ENCODE peak calls at places on chromosomes 11 and 22, in four cellular contexts. X is HepG2, Z is GM12878, V is K562. N is an unnamed sample.

GRCh38 chr11:77776455-77776854 is 44.1 kb downstream of the RSF1 start:
- DNase-seq in X (peak; percentile 29), Z (no peak), V (no peak), N (no peak)

GRCh38 chr11:76152741-76153608 is 53.3 kb downstream of the WNT11 start:
- DNase-seq in X (no peak), Z (peak; percentile 53), V (no peak), N (no peak)

GRCh38 chr11:67114275-67114896 is 4.7 kb upstream of the KDM2A start:
- DNase-seq in X (no peak), Z (no peak), V (no peak), N (no peak)

GRCh38 chr11:108873938-108874337 is 209.1 kb downstream of the DDX10 start:
- DNase-seq in X (no peak), Z (no peak), V (no peak), N (no peak)

GRCh38 chr11:75320643-75321042 is 30.8 kb downstream of the ARRB1 start:
- DNase-seq in X (no peak), Z (no peak), V (no peak), N (no peak)

GRCh38 chr11:71130106-71130505 is 122.3 kb downstream of the SHANK2 start:
- DNase-seq in X (no peak), Z (no peak), V (no peak), N (no peak)

GRCh38 chr22:48944756-48945620 is 882.7 kb downstream of the BRD1 start:
- DNase-seq in X (no peak), Z (no peak), V (no peak), N (peak; percentile 42)

GRCh38 chr11:6817668-6818067 is 18.2 kb upstream of the OR6A2 start:
- DNase-seq in X (no peak), Z (no peak), V (no peak), N (peak; percentile 66)

GRCh38 chr11:19365743-19366410 is 125.1 kb upstream of the E2F8 start:
- DNase-seq in X (no peak), Z (no peak), V (no peak), N (no peak)

GRCh38 chr11:19370100-19370861 is 129.5 kb upstream of the E2F8 start:
- DNase-seq in X (no peak), Z (no peak), V (no peak), N (no peak)

GRCh38 chr11:19368726-19369364 is 128.1 kb upstream of the E2F8 start:
- DNase-seq in X (no peak), Z (no peak), V (no peak), N (no peak)

GRCh38 chr11:19372381-19372780 is 131.6 kb upstream of the E2F8 start:
- DNase-seq in X (no peak), Z (no peak), V (no peak), N (no peak)

DNA sequence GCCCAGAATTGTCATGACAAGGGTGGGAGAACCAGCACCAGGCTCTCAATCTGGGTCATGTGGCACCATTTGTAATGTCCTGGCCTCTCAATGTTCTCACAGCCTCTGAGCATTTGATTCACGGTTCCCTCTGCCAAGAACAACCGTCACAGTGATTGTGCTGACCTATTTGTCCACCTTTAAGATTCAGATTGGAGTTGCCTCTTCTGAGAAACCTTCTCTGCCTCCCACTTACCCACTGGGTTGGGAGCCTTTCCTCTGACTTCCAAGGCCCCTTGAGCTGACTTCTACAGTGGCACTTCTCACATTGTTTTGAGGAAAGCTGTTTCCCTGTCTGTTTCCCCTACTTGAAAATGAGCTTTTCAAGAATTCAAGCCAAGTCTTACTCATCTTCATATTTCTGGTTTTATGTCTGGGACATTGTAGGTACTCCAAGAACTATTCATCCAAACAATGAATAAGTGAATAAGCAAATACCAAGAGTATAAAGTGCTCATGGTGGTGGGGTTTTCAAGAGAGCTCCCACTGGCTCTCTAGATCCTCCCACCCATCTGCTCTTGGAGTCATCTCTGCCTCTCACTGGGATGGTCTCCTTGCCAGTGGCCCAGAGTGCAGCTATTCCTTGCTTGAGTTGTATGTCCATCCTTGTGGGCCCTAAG is 126.4 kb upstream of the E2F8 start:
- DNase-seq in X (no peak), Z (no peak), V (no peak), N (no peak)
- TF ChIP-seq HDAC6 in X (no peak), Z (no peak), V (no peak), N (no peak)

GRCh38 chr22:25845985-25846745 is 104.2 kb downstream of the MYO18B start:
- DNase-seq in X (no peak), Z (no peak), V (no peak), N (peak; percentile 35)
- TF ChIP-seq HDAC6 in X (no peak), Z (no peak), V (no peak), N (no peak)

GRCh38 chr11:98107736-98108135 is 913.0 kb upstream of the CNTN5 start:
- DNase-seq in X (no peak), Z (no peak), V (no peak), N (no peak)
- TF ChIP-seq HDAC6 in X (no peak), Z (no peak), V (no peak), N (no peak)

GRCh38 chr11:15883349-15883961 is 472.9 kb downstream of the SOX6 start:
- DNase-seq in X (no peak), Z (no peak), V (no peak), N (no peak)
- TF ChIP-seq HDAC6 in X (no peak), Z (no peak), V (no peak), N (no peak)

GRCh38 chr22:42716649-42717127 is 4.0 kb downstream of the A4GALT start:
- DNase-seq in X (no peak), Z (peak; percentile 68), V (no peak), N (no peak)
- TF ChIP-seq HDAC6 in X (no peak), Z (no peak), V (no peak), N (no peak)

GRCh38 chr22:26893034-26893710 is 235.8 kb downstream of the MIAT start:
- DNase-seq in X (no peak), Z (no peak), V (no peak), N (no peak)

GRCh38 chr22:26894766-26895485 is 237.5 kb downstream of the MIAT start:
- DNase-seq in X (peak; percentile 37), Z (no peak), V (no peak), N (no peak)

GRCh38 chr22:26892401-26893033 is 235.1 kb downstream of the MIAT start:
- DNase-seq in X (no peak), Z (no peak), V (no peak), N (peak; percentile 42)

GRCh38 chr22:26894362-26894761 is 237.0 kb downstream of the MIAT start:
- DNase-seq in X (no peak), Z (no peak), V (no peak), N (no peak)

DNA sequence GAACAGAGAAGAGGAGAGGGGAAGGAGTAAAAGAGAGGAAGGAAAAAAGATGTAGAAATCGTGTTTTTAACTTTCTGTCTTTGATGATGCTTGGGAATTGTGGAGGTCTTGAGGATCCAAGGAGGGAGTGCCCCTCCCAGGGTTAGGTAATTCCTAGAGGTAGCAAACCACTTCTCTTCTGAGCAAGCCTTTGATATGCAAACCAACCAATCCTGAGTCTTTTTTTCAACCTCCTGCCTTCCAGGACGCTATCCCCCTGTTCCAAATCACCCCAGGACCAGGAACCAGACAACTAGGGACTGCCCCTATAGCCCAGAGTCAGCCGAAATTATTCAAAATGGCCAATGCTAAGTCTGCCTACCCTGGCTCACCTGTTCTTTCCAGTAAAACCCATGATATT is 236.3 kb downstream of the MIAT start:
- DNase-seq in X (no peak), Z (no peak), V (no peak), N (peak; percentile 40)
- TF ChIP-seq HDAC6 in X (no peak), Z (no peak), V (no peak), N (no peak)

GRCh38 chr11:120547871-120548681 is 36.5 kb downstream of the GRIK4 start:
- DNase-seq in X (peak; percentile 91), Z (no peak), V (no peak), N (no peak)

GRCh38 chr11:120548682-120549209 is 37.2 kb downstream of the GRIK4 start:
- DNase-seq in X (no peak), Z (no peak), V (no peak), N (no peak)

GRCh38 chr11:120547301-120547700 is 35.8 kb downstream of the GRIK4 start:
- DNase-seq in X (no peak), Z (no peak), V (no peak), N (no peak)

GRCh38 chr11:120545813-120546212 is 34.3 kb downstream of the GRIK4 start:
- DNase-seq in X (no peak), Z (no peak), V (no peak), N (no peak)

GRCh38 chr11:120546312-120547205 is 35.0 kb downstream of the GRIK4 start:
- DNase-seq in X (no peak), Z (no peak), V (no peak), N (no peak)
- TF ChIP-seq HDAC6 in X (no peak), Z (no peak), V (no peak), N (no peak)

GRCh38 chr22:25388866-25389540 is 169.6 kb downstream of the CRYBB2 start:
- DNase-seq in X (peak; percentile 26), Z (no peak), V (no peak), N (no peak)
- TF ChIP-seq HDAC6 in X (no peak), Z (no peak), V (no peak), N (no peak)

GRCh38 chr11:61071208-61071681 is 31.0 kb upstream of the CD5 start:
- DNase-seq in X (no peak), Z (no peak), V (no peak), N (no peak)

GRCh38 chr11:61068581-61068980 is 33.7 kb upstream of the CD5 start:
- DNase-seq in X (no peak), Z (no peak), V (no peak), N (no peak)

GRCh38 chr11:61071880-61072279 is 30.4 kb upstream of the CD5 start:
- DNase-seq in X (no peak), Z (no peak), V (no peak), N (no peak)

GRCh38 chr11:61067782-61068181 is 34.5 kb upstream of the CD5 start:
- DNase-seq in X (no peak), Z (no peak), V (no peak), N (no peak)

GRCh38 chr11:61069427-61069826 is 32.9 kb upstream of the CD5 start:
- DNase-seq in X (no peak), Z (no peak), V (no peak), N (no peak)
- TF ChIP-seq HDAC6 in X (no peak), Z (no peak), V (no peak), N (no peak)

N was measured in H1.